ENCODE peak calls at places on chromosomes 7 and 10, in seven cellular contexts. X is substantia nigra; V is tibial nerve; L is IMR-90; O is mesothelial cell of epicardium; J is sciatic nerve; F is activated CD4-positive, alpha-beta memory T cell treated with anti-CD3 and anti-CD28 coated beads, Interleukin-2, amount 10 ng/mL, durations not matched to agents 7 days and 5 days. Y is an unnamed sample.

GRCh38 chr10:12006671-12007070 is 35.9 kb downstream of the UPF2 start:
- DNase-seq in X (no peak), V (no peak), L (no peak), O (no peak), J (no peak), F (no peak), Y (no peak)

GRCh38 chr10:71074176-71074755 is 138.1 kb upstream of the UNC5B start:
- DNase-seq in X (no peak), V (no peak), L (no peak), O (no peak), J (no peak), F (no peak), Y (no peak)

GRCh38 chr10:48603421-48604038 is 1.3 kb downstream of the ARHGAP22 start:
- DNase-seq in X (no peak), V (no peak), L (peak), O (no peak), J (no peak), F (no peak), Y (no peak)

GRCh38 chr10:114520453-114520852 is 116.2 kb upstream of the AFAP1L2 start:
- DNase-seq in X (no peak), V (no peak), L (peak), O (no peak), J (no peak), F (no peak), Y (no peak)

GRCh38 chr10:76547352-76547972 is 1090.1 kb downstream of the KCNMA1 start:
- DNase-seq in X (no peak), V (peak), L (peak), O (peak), J (peak), F (peak), Y (peak)

GRCh38 chr7:95715274-95715673 is 57.1 kb upstream of the DYNC1I1 start:
- DNase-seq in X (no peak), V (no peak), L (no peak), O (no peak), J (no peak), F (no peak), Y (no peak)

GRCh38 chr10:16890691-16891090 is 73.5 kb upstream of the RSU1 start:
- DNase-seq in X (no peak), V (no peak), L (no peak), O (no peak), J (no peak), F (no peak), Y (no peak)

GRCh38 chr7:43758861-43759683 is 592 bp downstream of the BLVRA start:
- DNase-seq in X (no peak), V (no peak), L (peak), O (peak), J (peak), F (peak), Y (peak)

GRCh38 chr7:27549621-27550020 is 113.1 kb downstream of the HIBADH start:
- DNase-seq in X (no peak), V (no peak), L (no peak), O (no peak), J (no peak), F (no peak), Y (no peak)

GRCh38 chr10:130806426-130806825 is 505.1 kb downstream of the TCERG1L start:
- DNase-seq in X (no peak), V (no peak), L (no peak), O (peak), J (no peak), F (no peak), Y (no peak)